ENCODE peak calls at places on chromosomes 6 and 20, in five cellular contexts. One of them, this sample, is unnamed. For H3K27me3, the result is how much of the 10 kb centered on the place peaks cover.

GRCh38 chr6:122996797-122997520 is 924 bp downstream of the CLVS2 start:
- DNase-seq in hepatocyte: no peak
- DNase-seq in spleen: no peak
- DNase-seq in transverse colon: no peak
- DNase-seq in cardiac muscle cell: no peak
- DNase-seq in this sample: no peak

GRCh38 chr20:5785146-5785545 is 34.9 kb downstream of the SHLD1 start:
- DNase-seq in spleen: no peak
- DNase-seq in cardiac muscle cell: no peak
- DNase-seq in hepatocyte: no peak
- DNase-seq in transverse colon: no peak
- DNase-seq in this sample: peak

GRCh38 chr6:137848672-137849071 is 18.4 kb upstream of the TNFAIP3 start:
- DNase-seq in hepatocyte: no peak
- DNase-seq in transverse colon: no peak
- DNase-seq in spleen: no peak
- DNase-seq in cardiac muscle cell: no peak
- DNase-seq in this sample: no peak

GRCh38 chr6:3518356-3518841 is 61.5 kb upstream of the SLC22A23 start:
- DNase-seq in transverse colon: peak
- DNase-seq in cardiac muscle cell: no peak
- DNase-seq in hepatocyte: peak
- DNase-seq in spleen: no peak
- DNase-seq in this sample: peak

GRCh38 chr20:59204201-59204894 is 40.7 kb downstream of the ZNF831 start:
- DNase-seq in cardiac muscle cell: no peak
- DNase-seq in transverse colon: no peak
- DNase-seq in spleen: no peak
- DNase-seq in hepatocyte: no peak
- DNase-seq in this sample: no peak

GRCh38 chr6:129186988-129187387 is 304.1 kb downstream of the LAMA2 start:
- DNase-seq in spleen: no peak
- DNase-seq in cardiac muscle cell: no peak
- DNase-seq in transverse colon: no peak
- DNase-seq in hepatocyte: no peak
- DNase-seq in this sample: peak

GRCh38 chr6:136983692-136984091 is 61.1 kb downstream of the IL20RA start:
- DNase-seq in transverse colon: no peak
- DNase-seq in spleen: no peak
- DNase-seq in hepatocyte: no peak
- DNase-seq in cardiac muscle cell: no peak
- DNase-seq in this sample: no peak

GRCh38 chr6:155171747-155172191 is 92.0 kb upstream of the CLDN20 start:
- DNase-seq in transverse colon: no peak
- DNase-seq in spleen: no peak
- DNase-seq in hepatocyte: no peak
- DNase-seq in cardiac muscle cell: no peak
- DNase-seq in this sample: no peak

GRCh38 chr6:44057238-44057930 is 69.9 kb downstream of the MRPL14 start:
- DNase-seq in hepatocyte: no peak
- DNase-seq in spleen: no peak
- DNase-seq in transverse colon: no peak
- DNase-seq in cardiac muscle cell: no peak
- DNase-seq in this sample: no peak

GRCh38 chr6:131733376-131734016 is 22.7 kb upstream of the CTAGE9 start:
- DNase-seq in cardiac muscle cell: no peak
- DNase-seq in hepatocyte: no peak
- DNase-seq in transverse colon: no peak
- DNase-seq in spleen: no peak
- DNase-seq in this sample: no peak

GRCh38 chr6:82506526-82506925 is 142.9 kb downstream of the TPBG start:
- DNase-seq in transverse colon: no peak
- DNase-seq in cardiac muscle cell: no peak
- DNase-seq in hepatocyte: no peak
- DNase-seq in spleen: no peak
- DNase-seq in this sample: peak

GRCh38 chr20:25374842-25375241 is 15.8 kb downstream of the ABHD12 start:
- DNase-seq in spleen: no peak
- DNase-seq in transverse colon: no peak
- DNase-seq in hepatocyte: no peak
- DNase-seq in cardiac muscle cell: no peak
- DNase-seq in this sample: no peak

GRCh38 chr6:26358511-26358981 is 6.5 kb upstream of the BTN3A2 start:
- DNase-seq in spleen: no peak
- DNase-seq in hepatocyte: no peak
- DNase-seq in cardiac muscle cell: no peak
- DNase-seq in transverse colon: no peak
- DNase-seq in this sample: no peak

GRCh38 chr6:161480416-161481165 is 206.7 kb upstream of the AGPAT4 start:
- DNase-seq in transverse colon: no peak
- DNase-seq in spleen: no peak
- DNase-seq in hepatocyte: no peak
- DNase-seq in cardiac muscle cell: no peak
- DNase-seq in this sample: no peak

GRCh38 chr6:89944826-89945407 is 50.6 kb downstream of the GJA10 start:
- DNase-seq in spleen: no peak
- DNase-seq in transverse colon: no peak
- DNase-seq in cardiac muscle cell: no peak
- DNase-seq in hepatocyte: no peak
- DNase-seq in this sample: peak

GRCh38 chr20:22963581-22963980 is 71.5 kb upstream of the SSTR4 start:
- DNase-seq in transverse colon: no peak
- DNase-seq in hepatocyte: no peak
- DNase-seq in cardiac muscle cell: no peak
- DNase-seq in spleen: no peak
- DNase-seq in this sample: no peak

GRCh38 chr20:62736407-62737071 is 27.9 kb downstream of the NTSR1 start:
- DNase-seq in hepatocyte: no peak
- DNase-seq in transverse colon: peak
- DNase-seq in cardiac muscle cell: no peak
- DNase-seq in spleen: no peak
- DNase-seq in this sample: no peak

GRCh38 chr6:156534594-156534993 is 242.6 kb upstream of the ARID1B start:
- DNase-seq in spleen: no peak
- DNase-seq in hepatocyte: no peak
- DNase-seq in cardiac muscle cell: no peak
- DNase-seq in transverse colon: no peak
- DNase-seq in this sample: no peak

GRCh38 chr20:62214067-62214466 is 6.0 kb downstream of the HRH3 start:
- DNase-seq in hepatocyte: no peak
- DNase-seq in cardiac muscle cell: no peak
- DNase-seq in transverse colon: no peak
- DNase-seq in spleen: no peak
- DNase-seq in this sample: no peak

GRCh38 chr20:1171461-1172093 is 13.2 kb downstream of the TMEM74B start:
- DNase-seq in hepatocyte: peak
- DNase-seq in spleen: no peak
- DNase-seq in cardiac muscle cell: peak
- DNase-seq in transverse colon: no peak
- DNase-seq in this sample: peak

GRCh38 chr6:81896561-81896960 is 144.1 kb upstream of the TENT5A start:
- DNase-seq in cardiac muscle cell: no peak
- DNase-seq in hepatocyte: no peak
- DNase-seq in transverse colon: no peak
- DNase-seq in spleen: no peak
- DNase-seq in this sample: no peak

GRCh38 chr20:19757487-19757972 is 528 bp upstream of the RIN2 start:
- DNase-seq in cardiac muscle cell: peak
- DNase-seq in hepatocyte: peak
- DNase-seq in spleen: peak
- DNase-seq in transverse colon: peak
- DNase-seq in this sample: peak

GRCh38 chr20:58160451-58161051 is 67.9 kb downstream of the ANKRD60 start:
- DNase-seq in transverse colon: no peak
- DNase-seq in cardiac muscle cell: no peak
- DNase-seq in spleen: no peak
- DNase-seq in hepatocyte: no peak
- DNase-seq in this sample: no peak

GRCh38 chr6:40723967-40724366 is 136.8 kb upstream of the LRFN2 start:
- DNase-seq in hepatocyte: no peak
- DNase-seq in spleen: no peak
- DNase-seq in cardiac muscle cell: no peak
- DNase-seq in transverse colon: no peak
- DNase-seq in this sample: no peak

GRCh38 chr6:121912905-121913304 is 477.5 kb downstream of the GJA1 start:
- DNase-seq in cardiac muscle cell: no peak
- DNase-seq in spleen: no peak
- DNase-seq in transverse colon: no peak
- DNase-seq in hepatocyte: no peak
- DNase-seq in this sample: peak

GRCh38 chr20:12535316-12535715 is 473.5 kb upstream of the SPTLC3 start:
- DNase-seq in transverse colon: no peak
- DNase-seq in hepatocyte: peak
- DNase-seq in cardiac muscle cell: no peak
- DNase-seq in spleen: no peak
- DNase-seq in this sample: peak

GRCh38 chr6:34867484-34867883 is 20.4 kb downstream of the TAF11 start:
- DNase-seq in hepatocyte: no peak
- DNase-seq in cardiac muscle cell: peak
- DNase-seq in spleen: no peak
- DNase-seq in transverse colon: no peak
- DNase-seq in this sample: no peak

DNA sequence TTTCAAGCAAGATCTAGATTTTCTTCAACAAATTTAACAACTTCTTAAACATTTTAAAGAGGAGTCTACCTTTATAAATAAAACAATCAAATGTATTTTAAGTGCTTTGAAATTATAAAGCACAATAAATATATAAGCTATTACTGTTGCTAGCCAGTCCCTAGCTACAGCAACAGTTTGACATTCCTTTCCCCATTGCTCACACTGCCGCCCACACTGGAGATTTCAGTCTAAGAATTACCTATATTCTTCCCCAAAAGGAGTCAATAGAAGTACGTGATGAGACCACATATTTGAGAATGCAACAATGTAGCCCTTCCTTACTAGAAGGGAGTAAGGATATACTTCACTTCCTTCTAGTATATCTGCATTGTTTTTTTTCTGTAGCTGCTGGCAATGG is 65.3 kb upstream of the RNF146 start:
- DNase-seq in hepatocyte: no peak
- DNase-seq in cardiac muscle cell: no peak
- DNase-seq in transverse colon: no peak
- DNase-seq in spleen: no peak
- DNase-seq in this sample: peak
- H3K4me3 ChIP-seq in hepatocyte: no peak
- H3K4me3 ChIP-seq in cardiac muscle cell: no peak
- H3K4me3 ChIP-seq in transverse colon: no peak
- H3K4me3 ChIP-seq in spleen: no peak
- H3K4me3 ChIP-seq in this sample: no peak

GRCh38 chr6:170480045-170480714 is 72.9 kb downstream of the PSMB1 start:
- DNase-seq in cardiac muscle cell: no peak
- DNase-seq in transverse colon: no peak
- DNase-seq in hepatocyte: peak
- DNase-seq in spleen: no peak
- DNase-seq in this sample: no peak
- TF ChIP-seq CTCF in cardiac muscle cell: peak
- TF ChIP-seq CTCF in transverse colon: no peak
- TF ChIP-seq CTCF in hepatocyte: peak
- TF ChIP-seq CTCF in spleen: no peak
- TF ChIP-seq CTCF in this sample: no peak

DNA sequence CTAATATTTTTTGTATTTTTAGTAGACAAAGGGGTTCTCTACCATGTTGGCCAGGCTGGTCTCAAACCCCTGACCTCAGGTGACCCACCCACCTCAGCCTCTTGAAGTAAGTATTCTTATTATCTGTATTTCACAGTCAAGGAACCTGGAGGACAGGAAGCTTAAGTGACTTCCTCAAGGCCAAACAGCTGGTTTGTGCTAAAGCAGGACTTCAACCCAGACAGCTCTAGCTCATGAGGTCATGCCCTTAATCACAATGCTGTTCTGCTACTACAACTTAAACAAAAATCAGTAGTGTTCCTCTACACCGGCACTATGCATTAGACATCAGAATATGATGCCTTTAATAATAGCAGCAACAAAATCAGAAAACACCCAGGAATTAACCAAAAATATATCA is 168.9 kb downstream of the ADGB start:
- DNase-seq in transverse colon: no peak
- DNase-seq in spleen: no peak
- DNase-seq in hepatocyte: no peak
- DNase-seq in cardiac muscle cell: no peak
- DNase-seq in this sample: no peak
- H3K27me3 ChIP-seq in transverse colon: under half
- H3K27me3 ChIP-seq in spleen: under half
- H3K27me3 ChIP-seq in hepatocyte: under half
- H3K27me3 ChIP-seq in cardiac muscle cell: under half
- H3K27me3 ChIP-seq in this sample: under half

GRCh38 chr20:17614812-17615644 is 45.2 kb downstream of the DSTN start:
- DNase-seq in cardiac muscle cell: no peak
- DNase-seq in transverse colon: peak
- DNase-seq in spleen: peak
- DNase-seq in hepatocyte: no peak
- DNase-seq in this sample: no peak
- H3K4me3 ChIP-seq in cardiac muscle cell: no peak
- H3K4me3 ChIP-seq in transverse colon: no peak
- H3K4me3 ChIP-seq in spleen: no peak
- H3K4me3 ChIP-seq in hepatocyte: no peak
- H3K4me3 ChIP-seq in this sample: no peak

This sample was measured in bronchial epithelial cell.